ENCODE peak calls at places on chromosomes 4 and X, in six cellular contexts. O, U, S, K, T and W are unnamed samples.

GRCh38 chr4:145090370-145090769 is 7.6 kb downstream of the ANAPC10 start:
- DNase-seq in U (no peak), S (no peak), K (no peak), T (no peak), O (no peak), W (no peak)

GRCh38 chr4:93776386-93777080 is 52.0 kb upstream of the ATOH1 start:
- DNase-seq in U (peak), O (no peak), T (no peak), K (peak), S (no peak), W (no peak)

GRCh38 chr4:2083116-2083825 is 24.1 kb downstream of the NAT8L start:
- DNase-seq in U (no peak), O (no peak), T (no peak), K (no peak), S (peak), W (no peak)

GRCh38 chr4:5738061-5738460 is 27.1 kb downstream of the EVC start:
- DNase-seq in K (no peak), U (no peak), S (no peak), O (no peak), T (no peak), W (no peak)

GRCh38 chr4:185425600-185426352 is at the start of gene UFSP2:
- DNase-seq in O (peak), T (peak), K (peak), S (peak), U (peak), W (peak)

GRCh38 chrX:17527135-17527701 is 152.2 kb downstream of the NHS start:
- DNase-seq in K (no peak), O (no peak), S (peak), U (no peak), T (no peak), W (no peak)

GRCh38 chrX:113059714-113060113 is 219.1 kb upstream of the AMOT start:
- DNase-seq in U (peak), K (no peak), O (no peak), S (no peak), T (no peak), W (no peak)

GRCh38 chr4:72031868-72032619 is at the start of gene NPFFR2:
- DNase-seq in U (peak), O (no peak), T (no peak), S (no peak), K (peak), W (no peak)

GRCh38 chr4:1509366-1509765 is 103.1 kb upstream of the NKX1-1 start:
- DNase-seq in K (no peak), S (no peak), U (no peak), T (no peak), O (no peak), W (no peak)

GRCh38 chr4:81408341-81408740 is 63.4 kb downstream of the RASGEF1B start:
- DNase-seq in S (no peak), T (no peak), O (no peak), K (no peak), U (no peak), W (no peak)

GRCh38 chr4:149964001-149964400 is 114.2 kb upstream of the DCLK2 start:
- DNase-seq in K (no peak), S (no peak), T (no peak), U (no peak), O (peak), W (no peak)

GRCh38 chr4:16725252-16725651 is 173.2 kb downstream of the LDB2 start:
- DNase-seq in T (no peak), S (no peak), U (no peak), K (no peak), O (no peak), W (no peak)

GRCh38 chr4:54683616-54684346 is 26.0 kb downstream of the KIT start:
- DNase-seq in T (peak), U (peak), O (no peak), S (peak), K (peak), W (no peak)

GRCh38 chrX:97907791-97908190 is 1024.1 kb downstream of the RPA4 start:
- DNase-seq in K (no peak), S (no peak), T (no peak), O (no peak), U (no peak), W (no peak)

GRCh38 chr4:184762100-184762499 is 28.2 kb upstream of the CENPU start:
- DNase-seq in K (no peak), O (no peak), T (peak), U (no peak), S (no peak), W (no peak)

GRCh38 chrX:68829594-68830485 is 1.0 kb downstream of the EFNB1 start:
- DNase-seq in T (no peak), O (no peak), K (peak), S (no peak), U (peak), W (no peak)

GRCh38 chr4:177964693-177965168 is 522.5 kb upstream of the AGA start:
- DNase-seq in K (no peak), S (no peak), U (peak), T (no peak), O (peak), W (no peak)

GRCh38 chr4:7268941-7269340 is 76.6 kb downstream of the SORCS2 start:
- DNase-seq in S (no peak), T (no peak), K (no peak), O (no peak), U (no peak), W (no peak)

GRCh38 chrX:80285131-80285773 is 135.0 kb upstream of the TENT5D start:
- DNase-seq in K (peak), S (no peak), U (peak), O (peak), T (no peak), W (no peak)

GRCh38 chrX:15343075-15343476 is 7.8 kb upstream of the PIGA start:
- DNase-seq in S (no peak), O (no peak), U (peak), T (no peak), K (no peak), W (peak)

GRCh38 chrX:10198254-10198653 is 41.5 kb downstream of the CLCN4 start:
- DNase-seq in S (no peak), U (peak), O (no peak), T (no peak), K (no peak), W (no peak)

GRCh38 chrX:104621781-104622180 is 55.8 kb downstream of the IL1RAPL2 start:
- DNase-seq in U (no peak), T (no peak), O (no peak), K (no peak), S (no peak), W (no peak)

GRCh38 chrX:73401591-73402266 is 45.1 kb upstream of the CDX4 start:
- DNase-seq in S (no peak), K (no peak), U (no peak), O (no peak), T (no peak), W (no peak)

GRCh38 chrX:153238361-153238760 is 59.3 kb downstream of the MAGEA1 start:
- DNase-seq in T (no peak), U (no peak), O (no peak), S (no peak), K (no peak), W (no peak)

GRCh38 chr4:140135529-140136021 is 18.4 kb downstream of the MAML3 start:
- DNase-seq in T (no peak), U (peak), O (no peak), S (no peak), K (peak), W (no peak)

GRCh38 chr4:173797296-173797695 is 267.3 kb upstream of the HAND2 start:
- DNase-seq in S (no peak), K (no peak), T (no peak), O (no peak), U (no peak), W (no peak)

GRCh38 chr4:137427411-137427810 is 104.9 kb downstream of the PCDH18 start:
- DNase-seq in T (no peak), O (no peak), U (peak), K (no peak), S (no peak), W (no peak)

GRCh38 chrX:70029790-70030189 is 19.9 kb downstream of the AWAT2 start:
- DNase-seq in T (no peak), U (no peak), O (no peak), K (no peak), S (no peak), W (no peak)

GRCh38 chrX:17495052-17495451 is 120.1 kb downstream of the NHS start:
- DNase-seq in S (no peak), K (no peak), U (no peak), T (no peak), O (no peak), W (no peak)

GRCh38 chr4:145732895-145733880 is 53.2 kb downstream of the C4orf51 start:
- DNase-seq in O (no peak), S (peak), T (peak), U (peak), K (peak), W (peak)

GRCh38 chr4:83364312-83364711 is 29.7 kb upstream of the HPSE start:
- DNase-seq in S (no peak), K (no peak), T (no peak), U (no peak), O (no peak), W (no peak)

DNA sequence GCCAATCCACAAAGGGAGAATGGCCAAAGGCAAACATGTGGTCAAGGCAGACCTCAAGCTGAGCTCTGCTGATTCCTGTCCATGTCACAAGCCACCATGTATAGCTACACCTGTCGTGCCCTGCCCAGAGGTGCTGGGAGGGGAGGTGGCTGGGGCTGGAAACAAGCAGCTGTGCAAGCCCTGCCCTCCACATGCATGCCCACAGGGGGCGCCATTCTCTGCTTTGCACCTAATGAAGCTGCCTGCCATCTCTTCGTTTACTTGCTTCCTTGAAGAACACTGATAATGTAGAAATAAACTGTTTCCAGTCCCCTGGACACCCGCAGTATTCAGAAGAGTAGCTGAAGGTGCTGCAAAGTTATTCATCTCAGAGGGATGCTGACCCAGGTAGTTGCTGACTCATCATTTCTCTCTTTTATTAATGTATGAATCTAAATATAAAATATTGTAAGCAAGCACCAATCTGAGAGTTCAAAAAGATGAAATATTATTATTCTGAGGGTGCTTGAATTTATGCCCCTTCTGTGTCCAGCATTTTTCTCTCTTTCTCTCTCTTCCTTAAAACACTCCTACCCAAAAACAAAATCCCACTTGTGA is 278.6 kb downstream of the ADGRA3 start:
- DNase-seq in U (peak), T (peak), S (peak), O (no peak), K (no peak), W (no peak)
- H3K4me3 ChIP-seq in U (no peak), T (peak), S (peak), O (no peak), K (no peak), W (no peak)

GRCh38 chr4:121380448-121381147 is at the start of gene QRFPR:
- DNase-seq in U (no peak), S (no peak), T (no peak), K (peak), O (no peak), W (no peak)
- H3K4me3 ChIP-seq in U (peak), S (peak), T (no peak), K (peak), O (peak), W (peak)

GRCh38 chr4:118353452-118353851 is 649 bp upstream of the PRSS12 start:
- DNase-seq in S (no peak), O (no peak), T (no peak), U (no peak), K (no peak), W (no peak)
- H3K4me3 ChIP-seq in S (peak), O (peak), T (peak), U (peak), K (peak), W (peak)

GRCh38 chr4:39354178-39354503 is 12.0 kb downstream of the RFC1 start:
- DNase-seq in U (no peak), O (no peak), K (no peak), S (no peak), T (no peak), W (no peak)
- H3K4me3 ChIP-seq in U (peak), O (peak), K (no peak), S (peak), T (peak), W (peak)

GRCh38 chr4:148205481-148205880 is 236.7 kb downstream of the NR3C2 start:
- DNase-seq in S (no peak), K (no peak), T (no peak), U (no peak), O (no peak), W (no peak)
- H3K4me3 ChIP-seq in S (no peak), K (no peak), T (no peak), U (no peak), O (no peak), W (no peak)

DNA sequence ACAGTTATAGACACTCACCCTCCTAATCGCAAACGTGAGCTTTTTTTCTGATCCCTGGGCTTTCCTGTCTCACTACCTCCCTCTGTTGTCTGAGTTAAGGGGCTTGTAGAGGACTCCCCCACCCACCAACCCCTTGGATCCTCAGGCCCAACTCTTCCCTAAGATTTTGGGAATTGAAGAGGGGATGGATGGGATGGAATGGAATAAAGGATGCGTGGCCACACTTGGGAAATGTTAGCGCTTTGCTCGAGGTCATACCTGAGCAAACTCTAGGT is 1.5 kb downstream of the CNKSR2 start:
- DNase-seq in U (no peak), O (no peak), K (no peak), T (no peak), S (no peak), W (no peak)
- H3K4me3 ChIP-seq in U (no peak), O (no peak), K (no peak), T (peak), S (peak), W (no peak)

GRCh38 chr4:168643796-168644159 is 146.9 kb downstream of the PALLD start:
- DNase-seq in S (no peak), T (no peak), O (no peak), U (no peak), K (no peak), W (no peak)

GRCh38 chr4:168641811-168642140 is 144.9 kb downstream of the PALLD start:
- DNase-seq in U (no peak), T (no peak), O (no peak), K (no peak), S (no peak), W (no peak)

GRCh38 chr4:168645933-168646768 is 149.3 kb downstream of the PALLD start:
- DNase-seq in U (no peak), S (no peak), K (no peak), O (no peak), T (no peak), W (no peak)

GRCh38 chr4:168639914-168640313 is 143.1 kb downstream of the PALLD start:
- DNase-seq in T (no peak), U (no peak), S (no peak), K (no peak), O (no peak), W (no peak)

DNA sequence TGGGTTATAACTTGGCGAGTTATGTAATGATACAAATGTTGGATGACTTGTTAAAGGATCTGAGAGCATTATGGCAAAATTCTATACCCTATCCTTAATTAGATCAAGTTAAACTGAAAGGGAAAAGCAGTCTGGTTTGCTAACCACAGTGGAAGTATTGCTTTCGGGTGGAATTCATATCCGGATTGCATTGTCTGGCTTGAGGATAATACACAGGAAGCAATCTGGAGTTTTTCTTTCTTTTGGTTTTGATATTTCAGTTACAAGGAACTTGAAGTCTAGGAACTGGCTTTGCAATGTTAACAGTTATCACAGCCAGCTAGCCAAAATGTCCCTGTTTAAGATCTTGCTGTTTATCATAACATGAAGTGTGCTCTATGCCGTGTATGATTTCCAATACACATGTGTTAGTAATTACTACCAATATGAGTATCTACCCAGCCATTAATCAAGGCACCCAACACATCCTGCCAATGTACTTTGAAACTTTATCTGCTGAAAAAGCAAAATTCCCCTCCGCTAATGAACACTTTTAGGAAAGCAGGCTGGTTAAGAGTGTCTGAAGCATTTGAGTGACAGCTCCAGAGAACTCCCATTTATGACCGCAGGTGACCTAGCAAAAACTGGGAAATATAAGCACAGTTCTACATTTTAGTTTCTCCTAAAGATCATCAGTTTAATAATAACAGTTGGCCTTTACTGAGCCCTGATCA is 146.4 kb downstream of the PALLD start:
- DNase-seq in K (peak), S (no peak), T (no peak), U (peak), O (no peak), W (no peak)
- H3K4me3 ChIP-seq in K (no peak), S (no peak), T (no peak), U (no peak), O (no peak), W (no peak)